ENCODE peak calls at places on chromosomes 6 and 20, in nine cellular contexts. One of them, this sample, is unnamed.

GRCh38 chr20:34978092-34978744 is 22.6 kb downstream of the MYH7B start:
- DNase-seq in left lobe of liver: no peak
- DNase-seq in GM18507: no peak
- DNase-seq in T follicular helper cell: no peak
- DNase-seq in naive B cell: no peak
- DNase-seq in SHP77: no peak
- DNase-seq in upper lobe of right lung: no peak
- DNase-seq in effector memory CD8-positive, alpha-beta T cell: no peak
- DNase-seq in Daoy: no peak
- DNase-seq in this sample: no peak

GRCh38 chr6:25788305-25788922 is 33.9 kb downstream of the SLC17A4 start:
- DNase-seq in T follicular helper cell: peak
- DNase-seq in SHP77: peak
- DNase-seq in upper lobe of right lung: no peak
- DNase-seq in GM18507: no peak
- DNase-seq in Daoy: peak
- DNase-seq in effector memory CD8-positive, alpha-beta T cell: peak
- DNase-seq in naive B cell: peak
- DNase-seq in left lobe of liver: peak
- DNase-seq in this sample: peak

GRCh38 chr20:22909436-22909835 is 125.7 kb upstream of the SSTR4 start:
- DNase-seq in Daoy: no peak
- DNase-seq in left lobe of liver: no peak
- DNase-seq in upper lobe of right lung: no peak
- DNase-seq in SHP77: no peak
- DNase-seq in naive B cell: no peak
- DNase-seq in T follicular helper cell: no peak
- DNase-seq in GM18507: no peak
- DNase-seq in effector memory CD8-positive, alpha-beta T cell: no peak
- DNase-seq in this sample: no peak

GRCh38 chr20:5143856-5144255 is 17.0 kb downstream of the CDS2 start:
- DNase-seq in GM18507: no peak
- DNase-seq in effector memory CD8-positive, alpha-beta T cell: no peak
- DNase-seq in Daoy: no peak
- DNase-seq in left lobe of liver: no peak
- DNase-seq in upper lobe of right lung: no peak
- DNase-seq in SHP77: no peak
- DNase-seq in naive B cell: no peak
- DNase-seq in T follicular helper cell: no peak
- DNase-seq in this sample: no peak

GRCh38 chr6:30326446-30327231 is at the start of gene TRIM39:
- DNase-seq in naive B cell: peak
- DNase-seq in GM18507: peak
- DNase-seq in effector memory CD8-positive, alpha-beta T cell: peak
- DNase-seq in left lobe of liver: peak
- DNase-seq in SHP77: peak
- DNase-seq in T follicular helper cell: peak
- DNase-seq in upper lobe of right lung: peak
- DNase-seq in Daoy: peak
- DNase-seq in this sample: peak

GRCh38 chr20:3340443-3340842 is 67.0 kb downstream of the DNAAF9 start:
- DNase-seq in effector memory CD8-positive, alpha-beta T cell: no peak
- DNase-seq in SHP77: no peak
- DNase-seq in T follicular helper cell: no peak
- DNase-seq in Daoy: no peak
- DNase-seq in GM18507: no peak
- DNase-seq in upper lobe of right lung: peak
- DNase-seq in left lobe of liver: no peak
- DNase-seq in naive B cell: no peak
- DNase-seq in this sample: peak

GRCh38 chr6:17470209-17470952 is 77.0 kb downstream of the CAP2 start:
- DNase-seq in SHP77: no peak
- DNase-seq in GM18507: no peak
- DNase-seq in effector memory CD8-positive, alpha-beta T cell: no peak
- DNase-seq in upper lobe of right lung: no peak
- DNase-seq in left lobe of liver: no peak
- DNase-seq in T follicular helper cell: no peak
- DNase-seq in Daoy: no peak
- DNase-seq in naive B cell: no peak
- DNase-seq in this sample: no peak

GRCh38 chr6:145278163-145278807 is 457.0 kb downstream of the EPM2A start:
- DNase-seq in GM18507: no peak
- DNase-seq in Daoy: no peak
- DNase-seq in T follicular helper cell: no peak
- DNase-seq in SHP77: no peak
- DNase-seq in effector memory CD8-positive, alpha-beta T cell: no peak
- DNase-seq in naive B cell: no peak
- DNase-seq in upper lobe of right lung: no peak
- DNase-seq in left lobe of liver: no peak
- DNase-seq in this sample: no peak

GRCh38 chr6:56513631-56514030 is 129.1 kb downstream of the DST start:
- DNase-seq in Daoy: no peak
- DNase-seq in naive B cell: no peak
- DNase-seq in effector memory CD8-positive, alpha-beta T cell: no peak
- DNase-seq in left lobe of liver: no peak
- DNase-seq in T follicular helper cell: no peak
- DNase-seq in SHP77: no peak
- DNase-seq in GM18507: no peak
- DNase-seq in upper lobe of right lung: no peak
- DNase-seq in this sample: no peak

This sample was measured in dermis blood vessel endothelial cell.